ENCODE peak calls at places on chromosomes 3 and 15, in five cellular contexts. Z, O, U, X and E are unnamed samples.

GRCh38 chr3:186502138-186502941 is 41.8 kb downstream of the CRYGS start:
- DNase-seq in Z (no peak), O (no peak), U (no peak), X (no peak), E (no peak)

GRCh38 chr15:85330941-85331588 is 49.3 kb upstream of the AKAP13 start:
- DNase-seq in Z (peak), O (peak), U (peak), X (peak), E (no peak)

GRCh38 chr3:131543714-131544113 is 40.9 kb upstream of the MRPL3 start:
- DNase-seq in Z (peak), O (peak), U (no peak), X (no peak), E (no peak)

GRCh38 chr3:46998121-46998851 is 18.8 kb downstream of the NBEAL2 start:
- DNase-seq in Z (peak), O (peak), U (peak), X (peak), E (no peak)

GRCh38 chr3:149245738-149246451 is 24.3 kb upstream of the CP start:
- DNase-seq in Z (peak), O (no peak), U (no peak), X (no peak), E (no peak)

GRCh38 chr3:184441202-184441900 is 61.5 kb downstream of the CHRD start:
- DNase-seq in Z (no peak), O (no peak), U (no peak), X (no peak), E (no peak)

GRCh38 chr3:183275418-183275817 is 22.4 kb downstream of the B3GNT5 start:
- DNase-seq in Z (peak), O (no peak), U (no peak), X (no peak), E (no peak)

GRCh38 chr15:63908986-63909385 is 75.2 kb upstream of the HERC1 start:
- DNase-seq in Z (peak), O (no peak), U (no peak), X (no peak), E (no peak)

GRCh38 chr3:46059432-46059831 is 32.1 kb upstream of the XCR1 start:
- DNase-seq in Z (no peak), O (no peak), U (no peak), X (no peak), E (no peak)

GRCh38 chr3:13282528-13282985 is 137.6 kb downstream of the NUP210 start:
- DNase-seq in Z (no peak), O (no peak), U (peak), X (peak), E (no peak)

GRCh38 chr15:90580541-90580940 is 50.8 kb downstream of the CRTC3 start:
- DNase-seq in Z (no peak), O (no peak), U (no peak), X (no peak), E (no peak)

GRCh38 chr15:35999211-35999610 is 453.2 kb upstream of the DPH6 start:
- DNase-seq in Z (no peak), O (no peak), U (no peak), X (no peak), E (no peak)

GRCh38 chr3:67000006-67000405 is 1.9 kb downstream of the KBTBD8 start:
- DNase-seq in Z (no peak), O (no peak), U (no peak), X (no peak), E (no peak)

GRCh38 chr3:190155752-190156151 is 35.1 kb upstream of the P3H2 start:
- DNase-seq in Z (no peak), O (peak), U (no peak), X (no peak), E (no peak)

GRCh38 chr3:178079966-178080365 is 456.3 kb upstream of the KCNMB2 start:
- DNase-seq in Z (peak), O (no peak), U (no peak), X (no peak), E (no peak)

GRCh38 chr15:69074011-69074842 is 59.7 kb downstream of the NOX5 start:
- DNase-seq in Z (peak), O (no peak), U (no peak), X (peak), E (no peak)

GRCh38 chr3:122984007-122984406 is 43.6 kb downstream of the SEMA5B start:
- DNase-seq in Z (no peak), O (no peak), U (no peak), X (peak), E (no peak)

GRCh38 chr15:47398594-47398993 is 318.7 kb upstream of the SEMA6D start:
- DNase-seq in Z (no peak), O (no peak), U (no peak), X (no peak), E (no peak)

GRCh38 chr3:67292356-67293225 is 294.5 kb downstream of the KBTBD8 start:
- DNase-seq in Z (no peak), O (no peak), U (no peak), X (no peak), E (no peak)

GRCh38 chr3:131630117-131630516 is 127.3 kb upstream of the MRPL3 start:
- DNase-seq in Z (no peak), O (no peak), U (no peak), X (no peak), E (no peak)

GRCh38 chr3:11391930-11392688 is 119.9 kb downstream of the ATG7 start:
- DNase-seq in Z (peak), O (no peak), U (no peak), X (no peak), E (peak)

GRCh38 chr3:48695113-48695753 is 9.5 kb upstream of the NCKIPSD start:
- DNase-seq in Z (peak), O (no peak), U (peak), X (peak), E (no peak)
- TF ChIP-seq POLR2AphosphoS5 in Z (peak), O (no peak), U (no peak), X (no peak), E (no peak)

GRCh38 chr15:67823371-67824156 is 1.7 kb upstream of the SKOR1 start:
- DNase-seq in Z (no peak), O (no peak), U (peak), X (peak), E (no peak)
- TF ChIP-seq EZH2 in Z (peak), O (no peak), U (no peak), X (peak), E (no peak)

GRCh38 chr15:67146875-67147381 is 81.5 kb downstream of the SMAD3 start:
- DNase-seq in Z (peak), O (no peak), U (no peak), X (peak), E (no peak)
- TF ChIP-seq POLR2AphosphoS5 in Z (peak), O (no peak), U (no peak), X (no peak), E (no peak)

GRCh38 chr15:65361708-65362459 is 15.9 kb downstream of the IGDCC3 start:
- DNase-seq in Z (no peak), O (no peak), U (no peak), X (peak), E (no peak)
- TF ChIP-seq EZH2 in Z (no peak), O (no peak), U (no peak), X (no peak), E (no peak)

GRCh38 chr3:71582612-71583568 is 638 bp downstream of the FOXP1 start:
- DNase-seq in Z (peak), O (no peak), U (peak), X (peak), E (no peak)

GRCh38 chr3:71585891-71586809 is 2.6 kb upstream of the FOXP1 start:
- DNase-seq in Z (peak), O (peak), U (peak), X (peak), E (peak)

GRCh38 chr3:71585126-71585525 is 1.6 kb upstream of the FOXP1 start:
- DNase-seq in Z (peak), O (no peak), U (peak), X (no peak), E (no peak)

GRCh38 chr3:71583569-71584215 is at the start of gene FOXP1:
- DNase-seq in Z (peak), O (peak), U (peak), X (peak), E (no peak)

GRCh38 chr3:71584216-71585061 is 911 bp upstream of the FOXP1 start:
- DNase-seq in Z (peak), O (no peak), U (peak), X (peak), E (no peak)
- TF ChIP-seq POLR2AphosphoS5 in Z (no peak), O (no peak), U (peak), X (no peak), E (no peak)

GRCh38 chr15:73927003-73927475 is 777 bp downstream of the LOXL1 start:
- DNase-seq in Z (peak), O (peak), U (peak), X (peak), E (no peak)
- TF ChIP-seq EZH2 in Z (peak), O (no peak), U (no peak), X (no peak), E (no peak)

GRCh38 chr3:188690076-188690475 is 481.7 kb upstream of the TPRG1 start:
- DNase-seq in Z (no peak), O (no peak), U (no peak), X (no peak), E (no peak)
- TF ChIP-seq POLR2AphosphoS5 in Z (no peak), O (no peak), U (no peak), X (no peak), E (no peak)